ENCODE peak calls at places on chromosomes 13 and 19, in four cellular contexts. K is T-cell; Z is CD8-positive, alpha-beta memory T cell; O is thoracic aorta. C is an unnamed sample.

GRCh38 chr13:94674609-94675348 is 37.6 kb downstream of the SOX21 start:
- DNase-seq in K (peak), Z (no peak), O (no peak), C (no peak)

GRCh38 chr19:680287-681028 is 4.3 kb downstream of the FSTL3 start:
- DNase-seq in K (peak), Z (peak), O (peak), C (peak)

GRCh38 chr19:54364775-54365257 is at the start of gene LAIR1:
- DNase-seq in K (no peak), Z (peak), O (no peak), C (no peak)

GRCh38 chr13:94660695-94661324 is 51.5 kb downstream of the SOX21 start:
- DNase-seq in K (no peak), Z (no peak), O (no peak), C (no peak)

GRCh38 chr13:47794963-47795362 is 206.1 kb downstream of the SUCLA2 start:
- DNase-seq in K (no peak), Z (no peak), O (no peak), C (no peak)

GRCh38 chr19:55437410-55437809 is 5.7 kb downstream of the SHISA7 start:
- DNase-seq in K (no peak), Z (no peak), O (no peak), C (no peak)

GRCh38 chr19:35211545-35212230 is 16.9 kb downstream of the FAM187B start:
- DNase-seq in K (peak), Z (peak), O (no peak), C (no peak)

GRCh38 chr13:54928071-54928470 is 1899.5 kb downstream of the OLFM4 start:
- DNase-seq in K (no peak), Z (no peak), O (no peak), C (no peak)

GRCh38 chr13:101835920-101836319 is 383.4 kb downstream of the ITGBL1 start:
- DNase-seq in K (no peak), Z (no peak), O (no peak), C (no peak)

GRCh38 chr13:48412881-48413351 is at the start of gene LPAR6:
- DNase-seq in K (no peak), Z (peak), O (no peak), C (no peak)

GRCh38 chr19:17314007-17314589 is 4.7 kb downstream of the DDA1 start:
- DNase-seq in K (no peak), Z (no peak), O (no peak), C (no peak)

GRCh38 chr13:23356368-23356767 is 77.1 kb downstream of the SACS start:
- DNase-seq in K (no peak), Z (no peak), O (no peak), C (no peak)

GRCh38 chr19:45451181-45451849 is 16.5 kb upstream of the FOSB start:
- DNase-seq in K (peak), Z (peak), O (no peak), C (peak)

GRCh38 chr19:22545751-22546150 is 88.4 kb upstream of the ZNF492 start:
- DNase-seq in K (no peak), Z (no peak), O (no peak), C (no peak)

GRCh38 chr19:40420766-40421467 is 4.9 kb downstream of the SERTAD1 start:
- DNase-seq in K (peak), Z (peak), O (peak), C (peak)

GRCh38 chr19:4732680-4733114 is 9.1 kb upstream of the DPP9 start:
- DNase-seq in K (peak), Z (peak), O (no peak), C (no peak)

GRCh38 chr13:29587645-29588044 is 7.8 kb downstream of the SLC7A1 start:
- DNase-seq in K (no peak), Z (no peak), O (no peak), C (no peak)

GRCh38 chr13:51287758-51288157 is 51.7 kb upstream of the SERPINE3 start:
- DNase-seq in K (no peak), Z (no peak), O (no peak), C (no peak)

GRCh38 chr19:7242601-7243258 is 51.5 kb downstream of the INSR start:
- DNase-seq in K (no peak), Z (no peak), O (peak), C (no peak)

GRCh38 chr19:35142531-35143230 is 374 bp upstream of the FXYD7 start:
- DNase-seq in K (peak), Z (peak), O (no peak), C (peak)

GRCh38 chr13:112968910-112969691 is at the start of gene MCF2L:
- DNase-seq in K (peak), Z (peak), O (no peak), C (no peak)

GRCh38 chr19:3275068-3275582 is 50.7 kb downstream of the CELF5 start:
- DNase-seq in K (no peak), Z (peak), O (no peak), C (no peak)

GRCh38 chr19:33064117-33064777 is 441 bp downstream of the RHPN2 start:
- DNase-seq in K (no peak), Z (no peak), O (no peak), C (no peak)

GRCh38 chr13:38954844-38955243 is 35.8 kb downstream of the STOML3 start:
- DNase-seq in K (no peak), Z (no peak), O (no peak), C (no peak)

GRCh38 chr19:42386974-42387707 is 3.0 kb downstream of the CNFN start:
- DNase-seq in K (peak), Z (peak), O (no peak), C (no peak)

GRCh38 chr13:76292726-76293125 is 593.5 kb downstream of the KCTD12 start:
- DNase-seq in K (no peak), Z (no peak), O (no peak), C (no peak)

GRCh38 chr13:100131863-100132574 is 43.1 kb downstream of the PCCA start:
- DNase-seq in K (no peak), Z (no peak), O (no peak), C (no peak)

GRCh38 chr19:43639507-43640423 is at the start of gene CADM4:
- DNase-seq in K (peak), Z (peak), O (no peak), C (peak)

GRCh38 chr19:6613711-6614110 is 22.8 kb upstream of the CD70 start:
- DNase-seq in K (no peak), Z (no peak), O (no peak), C (no peak)

GRCh38 chr13:39612023-39612637 is 9.1 kb upstream of the LHFPL6 start:
- DNase-seq in K (peak), Z (peak), O (peak), C (no peak)

GRCh38 chr19:3243851-3244700 is 19.6 kb downstream of the CELF5 start:
- DNase-seq in K (peak), Z (no peak), O (no peak), C (no peak)

GRCh38 chr19:50721441-50722137 is 1.6 kb upstream of the CLEC11A start:
- DNase-seq in K (no peak), Z (no peak), O (no peak), C (no peak)

GRCh38 chr13:101579291-101579802 is 126.9 kb downstream of the ITGBL1 start:
- DNase-seq in K (no peak), Z (no peak), O (no peak), C (no peak)

GRCh38 chr19:38707512-38708114 is 36.7 kb downstream of the CAPN12 start:
- DNase-seq in K (no peak), Z (no peak), O (no peak), C (no peak)

GRCh38 chr19:38551450-38551813 is 66.3 kb downstream of the MAP4K1 start:
- DNase-seq in K (no peak), Z (no peak), O (no peak), C (no peak)

GRCh38 chr13:24073657-24074056 is 86.9 kb upstream of the SPATA13 start:
- DNase-seq in K (no peak), Z (no peak), O (no peak), C (no peak)

GRCh38 chr19:44540736-44541135 is 11.3 kb upstream of the CEACAM20 start:
- DNase-seq in K (no peak), Z (no peak), O (no peak), C (no peak)

GRCh38 chr13:99316224-99316623 is 9.0 kb upstream of the GPR183 start:
- DNase-seq in K (no peak), Z (no peak), O (no peak), C (no peak)

GRCh38 chr19:18121166-18121565 is 23.6 kb downstream of the MAST3 start:
- DNase-seq in K (no peak), Z (no peak), O (no peak), C (no peak)